ENCODE peak calls at places on chromosomes 6 and 20, in seven cellular contexts. G is GM13977; A is activated CD4-positive, alpha-beta T cell treated with anti-CD3 and anti-CD28 coated beads for 48 hours; T is EL; U is stimulated activated CD4-positive, alpha-beta T cell treated with anti-CD3 and anti-CD28 coated beads, Interleukin-1b, Interleukin-23, amount 100 ng/mL, for 4 hours; D is progenitor cell of endocrine pancreas; P is iPS DF 19.7. K is an unnamed sample.

GRCh38 chr20:62370115-62370806 is 3.1 kb upstream of the LAMA5 start:
- DNase-seq in G (no peak), A (peak; percentile 78), T (peak; percentile 88), U (no peak), D (no peak), P (no peak), K (peak; percentile 66)

GRCh38 chr6:134176283-134176975 is 124.0 kb upstream of the SLC2A12 start:
- DNase-seq in G (no peak), A (peak; percentile 9), T (peak; percentile 41), U (no peak), D (peak; percentile 29), P (no peak), K (no peak)

GRCh38 chr6:135962731-135963130 is 111.2 kb downstream of the PDE7B start:
- DNase-seq in G (no peak), A (no peak), T (peak; percentile 16), U (no peak), D (no peak), P (no peak), K (peak; percentile 89)

GRCh38 chr6:35948725-35949124 is 27.8 kb upstream of the SRPK1 start:
- DNase-seq in G (no peak), A (no peak), T (peak; percentile 37), U (no peak), D (no peak), P (peak; percentile 38), K (no peak)

GRCh38 chr6:135739288-135739687 is 112.2 kb upstream of the PDE7B start:
- DNase-seq in G (no peak), A (peak; percentile 7), T (peak; percentile 82), U (no peak), D (no peak), P (no peak), K (peak; percentile 40)

GRCh38 chr20:1362484-1362883 is 30.4 kb downstream of the FKBP1A start:
- DNase-seq in G (no peak), A (no peak), T (no peak), U (no peak), D (no peak), P (no peak), K (no peak)

GRCh38 chr6:145247677-145248419 is 487.5 kb downstream of the EPM2A start:
- DNase-seq in G (no peak), A (no peak), T (peak; percentile 89), U (no peak), D (no peak), P (no peak), K (peak; percentile 83)

GRCh38 chr6:14108571-14109410 is 8.8 kb upstream of the CD83 start:
- DNase-seq in G (peak; percentile 65), A (peak; percentile 39), T (no peak), U (peak; percentile 12), D (no peak), P (no peak), K (peak; percentile 32)

GRCh38 chr6:21371676-21372161 is 221.8 kb upstream of the SOX4 start:
- DNase-seq in G (no peak), A (no peak), T (peak; percentile 23), U (no peak), D (no peak), P (no peak), K (peak; percentile 26)

GRCh38 chr6:108838101-108838717 is 10.0 kb upstream of the ARMC2 start:
- DNase-seq in G (no peak), A (no peak), T (no peak), U (no peak), D (peak; percentile 34), P (peak; percentile 78), K (no peak)

GRCh38 chr6:161169060-161169459 is 104.8 kb downstream of the AGPAT4 start:
- DNase-seq in G (no peak), A (no peak), T (no peak), U (no peak), D (no peak), P (no peak), K (no peak)

GRCh38 chr6:40440083-40440482 is 147.1 kb downstream of the LRFN2 start:
- DNase-seq in G (no peak), A (no peak), T (no peak), U (no peak), D (no peak), P (no peak), K (peak; percentile 81)

GRCh38 chr6:107740496-107741190 is 83.5 kb downstream of the SCML4 start:
- DNase-seq in G (no peak), A (peak; percentile 51), T (peak; percentile 9), U (no peak), D (no peak), P (no peak), K (no peak)

GRCh38 chr6:27188206-27188884 is 59.2 kb upstream of the PRSS16 start:
- DNase-seq in G (peak; percentile 74), A (peak; percentile 37), T (peak; percentile 87), U (peak; percentile 23), D (peak; percentile 46), P (peak; percentile 60), K (peak; percentile 78)

GRCh38 chr6:169527306-169527705 is 174.5 kb downstream of the WDR27 start:
- DNase-seq in G (no peak), A (no peak), T (peak; percentile 31), U (no peak), D (no peak), P (no peak), K (peak; percentile 10)

GRCh38 chr20:3739926-3740599 is 7.6 kb downstream of the HSPA12B start:
- DNase-seq in G (no peak), A (no peak), T (no peak), U (no peak), D (no peak), P (no peak), K (no peak)

GRCh38 chr6:142413111-142413510 is 111.3 kb downstream of the ADGRG6 start:
- DNase-seq in G (no peak), A (no peak), T (peak; percentile 68), U (no peak), D (no peak), P (no peak), K (no peak)

GRCh38 chr20:51562334-51563140 is 20.0 kb upstream of the NFATC2 start:
- DNase-seq in G (peak; percentile 38), A (peak; percentile 27), T (peak; percentile 95), U (no peak), D (peak; percentile 37), P (no peak), K (peak; percentile 75)

GRCh38 chr20:51341581-51341980 is 200.9 kb downstream of the NFATC2 start:
- DNase-seq in G (no peak), A (no peak), T (peak; percentile 44), U (no peak), D (no peak), P (no peak), K (no peak)

K was measured in mammary epithelial cell.